ENCODE peak calls at places on chromosomes 12 and 14, in seven cellular contexts. F is lower leg skin, V is endothelial cell of umbilical vein, X is H54, Y is testis, Q is A549, N is GM12891. H is an unnamed sample.

GRCh38 chr12:92971869-92972524 is 42.9 kb upstream of the EEA1 start:
- DNase-seq in V (peak), Y (no peak), Q (no peak), N (no peak), F (no peak), X (no peak), H (peak)

GRCh38 chr12:54384591-54385041 is at the start of gene ZNF385A:
- DNase-seq in N (no peak), F (no peak), V (no peak), Y (no peak), X (no peak), Q (no peak), H (no peak)

GRCh38 chr12:43969882-43970281 is 134.0 kb downstream of the TMEM117 start:
- DNase-seq in Q (no peak), Y (no peak), X (no peak), N (no peak), F (no peak), V (peak), H (peak)

GRCh38 chr14:54738009-54738408 is 164.6 kb downstream of the GCH1 start:
- DNase-seq in Y (no peak), Q (no peak), V (no peak), F (peak), N (no peak), X (no peak), H (no peak)

GRCh38 chr12:122333142-122334087 is 67.1 kb upstream of the VPS33A start:
- DNase-seq in V (no peak), X (no peak), Y (peak), F (no peak), Q (no peak), N (no peak), H (no peak)

GRCh38 chr12:112577473-112578334 is 159.0 kb downstream of the PTPN11 start:
- DNase-seq in F (no peak), N (no peak), X (no peak), Y (no peak), Q (no peak), V (no peak), H (no peak)

GRCh38 chr14:63747836-63748235 is 20.0 kb upstream of the SGPP1 start:
- DNase-seq in Y (no peak), N (no peak), V (no peak), Q (no peak), F (no peak), X (no peak), H (no peak)

GRCh38 chr12:68956466-68956865 is 23.5 kb upstream of the CPM start:
- DNase-seq in Y (no peak), V (no peak), N (no peak), Q (no peak), X (no peak), F (no peak), H (no peak)

GRCh38 chr14:22614240-22614799 is 16.2 kb downstream of the ABHD4 start:
- DNase-seq in N (no peak), X (peak), V (peak), Q (peak), F (no peak), Y (no peak), H (peak)

GRCh38 chr12:96617178-96617577 is 127.8 kb downstream of the CFAP54 start:
- DNase-seq in N (no peak), V (no peak), Y (no peak), Q (no peak), X (no peak), F (no peak), H (no peak)

GRCh38 chr12:115504241-115504941 is 773.1 kb downstream of the MED13L start:
- DNase-seq in X (no peak), N (peak), F (no peak), V (no peak), Y (no peak), Q (no peak), H (no peak)

GRCh38 chr12:28025821-28026505 is 53.4 kb upstream of the PTHLH start:
- DNase-seq in Y (no peak), N (no peak), X (no peak), Q (no peak), F (no peak), V (no peak), H (no peak)

GRCh38 chr14:99274346-99275221 is 2.6 kb upstream of the BCL11B start:
- DNase-seq in Y (peak), N (no peak), V (peak), F (peak), Q (peak), X (peak), H (peak)

GRCh38 chr12:44960856-44961255 is 84.7 kb upstream of the NELL2 start:
- DNase-seq in Y (no peak), F (no peak), Q (no peak), N (no peak), V (no peak), X (no peak), H (no peak)

GRCh38 chr14:69672372-69672771 is 61.0 kb downstream of the SUSD6 start:
- DNase-seq in Y (no peak), N (no peak), F (no peak), V (no peak), X (no peak), Q (no peak), H (no peak)

GRCh38 chr12:104596128-104596799 is 139.5 kb downstream of the CHST11 start:
- DNase-seq in V (no peak), Q (no peak), X (peak), N (no peak), F (peak), Y (no peak), H (peak)

GRCh38 chr12:65875635-65876034 is 51.4 kb downstream of the HMGA2 start:
- DNase-seq in F (no peak), Q (no peak), Y (no peak), X (no peak), V (no peak), N (no peak), H (peak)

GRCh38 chr12:131147894-131148293 is 194.2 kb downstream of the ADGRD1 start:
- DNase-seq in Q (no peak), F (no peak), X (no peak), V (no peak), N (no peak), Y (no peak), H (no peak)

GRCh38 chr14:46140445-46140844 is 511.1 kb downstream of the RPL10L start:
- DNase-seq in X (no peak), N (no peak), Q (no peak), Y (no peak), F (no peak), V (peak), H (no peak)

GRCh38 chr12:64269161-64269560 is 47.1 kb upstream of the KICS2 start:
- DNase-seq in V (no peak), F (no peak), X (no peak), Q (no peak), Y (no peak), N (no peak), H (no peak)

GRCh38 chr12:22230280-22230794 is 104.2 kb downstream of the ST8SIA1 start:
- DNase-seq in X (peak), Y (no peak), V (no peak), N (no peak), F (no peak), Q (peak), H (peak)

GRCh38 chr12:52147367-52147972 is 44.3 kb downstream of the KRT80 start:
- DNase-seq in N (no peak), Q (peak), V (peak), Y (peak), F (peak), X (peak), H (peak)
- TF ChIP-seq POLR2A in N (no peak), Q (no peak), V (peak), Y (no peak), F (no peak), X (peak), H (peak)

DNA sequence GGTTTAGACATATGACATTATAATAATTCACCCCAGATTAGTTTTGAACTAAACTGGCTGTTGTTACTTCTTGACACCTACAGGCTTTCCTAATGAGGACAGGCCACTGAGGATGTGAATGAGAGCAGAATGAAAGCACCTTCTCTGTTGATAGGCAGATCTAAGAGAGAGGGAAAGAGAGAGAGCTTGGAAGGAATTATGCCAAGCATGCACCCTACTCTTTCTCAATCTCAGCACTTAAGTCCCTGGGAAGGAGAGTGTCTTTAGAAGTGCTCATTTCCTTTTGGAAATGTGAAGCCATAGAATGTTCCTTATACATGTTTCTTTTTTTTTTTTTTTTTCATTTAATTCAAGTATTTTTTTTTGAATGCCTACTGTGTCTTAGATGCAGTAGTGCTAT is 49.0 kb downstream of the TBC1D15 start:
- DNase-seq in F (no peak), Q (no peak), N (no peak), V (no peak), Y (no peak), X (no peak), H (no peak)
- TF ChIP-seq POLR2A in F (no peak), Q (no peak), N (no peak), V (no peak), Y (no peak), X (no peak), H (no peak)

GRCh38 chr12:10722502-10722904 is 620 bp downstream of the YBX3 start:
- DNase-seq in Y (peak), V (no peak), N (peak), F (no peak), X (peak), Q (peak), H (peak)
- TF ChIP-seq POLR2A in Y (no peak), V (no peak), N (peak), F (no peak), X (no peak), Q (no peak), H (peak)

GRCh38 chr12:47811581-47812484 is 7.9 kb downstream of the HDAC7 start:
- DNase-seq in F (peak), N (no peak), X (peak), Y (peak), V (peak), Q (no peak), H (peak)

GRCh38 chr12:47811070-47811391 is 8.7 kb downstream of the HDAC7 start:
- DNase-seq in Q (no peak), Y (no peak), N (no peak), X (no peak), V (no peak), F (no peak), H (no peak)

GRCh38 chr12:47813491-47814196 is 6.1 kb downstream of the HDAC7 start:
- DNase-seq in Q (peak), V (peak), X (peak), Y (no peak), F (no peak), N (no peak), H (no peak)

GRCh38 chr12:47814539-47815170 is 5.0 kb downstream of the HDAC7 start:
- DNase-seq in X (no peak), Y (no peak), V (no peak), F (no peak), N (no peak), Q (no peak), H (no peak)

GRCh38 chr12:47812797-47813490 is 6.8 kb downstream of the HDAC7 start:
- DNase-seq in X (peak), V (peak), Y (peak), Q (peak), F (peak), N (peak), H (peak)
- TF ChIP-seq POLR2A in X (no peak), V (no peak), Y (no peak), Q (no peak), F (no peak), N (peak), H (no peak)

GRCh38 chr12:52007158-52007921 is 594 bp downstream of the TAMALIN start:
- DNase-seq in V (peak), N (peak), F (peak), X (no peak), Y (no peak), Q (no peak), H (no peak)
- TF ChIP-seq POLR2A in V (no peak), N (no peak), F (no peak), X (no peak), Y (no peak), Q (no peak), H (no peak)

GRCh38 chr14:73728106-73729014 is 14.2 kb upstream of the PNMA1 start:
- DNase-seq in N (peak), X (peak), Q (peak), Y (peak), F (peak), V (peak), H (peak)

GRCh38 chr14:73727181-73727580 is 13.0 kb upstream of the PNMA1 start:
- DNase-seq in Q (no peak), F (no peak), Y (no peak), X (no peak), N (no peak), V (no peak), H (no peak)

GRCh38 chr14:73731111-73731510 is 16.9 kb upstream of the PNMA1 start:
- DNase-seq in N (no peak), X (no peak), Q (no peak), V (no peak), F (no peak), Y (peak), H (no peak)

GRCh38 chr14:73729556-73730265 is 15.5 kb upstream of the PNMA1 start:
- DNase-seq in N (no peak), F (no peak), V (no peak), Y (peak), Q (no peak), X (no peak), H (no peak)

GRCh38 chr14:73729015-73729330 is 14.8 kb upstream of the PNMA1 start:
- DNase-seq in N (no peak), Y (no peak), Q (no peak), F (no peak), X (no peak), V (no peak), H (no peak)
- TF ChIP-seq POLR2A in N (no peak), Y (no peak), Q (no peak), F (no peak), X (no peak), V (no peak), H (no peak)

H was measured in IMR-90.